ENCODE peak calls at places on chromosome 15, in six cellular contexts. X is activated CD4-positive, alpha-beta T cell treated with anti-CD3 and anti-CD28 coated beads, Interleukin-2, amount 50 U/mL, for 24 hours; C is heart left ventricle; B is body of pancreas; E is occipital lobe; M is activated naive CD8-positive, alpha-beta T cell treated with anti-CD3 and anti-CD28 coated beads, Interleukin-2, amount 50 U/mL, for 24 hours. P is an unnamed sample.

GRCh38 chr15:57647071-57647790 is 55.5 kb downstream of the MYZAP start:
- DNase-seq in M (no peak), B (no peak), E (no peak), X (no peak), C (no peak), P (no peak)

GRCh38 chr15:90230071-90230494 is 3.7 kb downstream of the CIB1 start:
- DNase-seq in B (peak), C (peak), M (no peak), X (no peak), E (no peak), P (no peak)

GRCh38 chr15:79035111-79035601 is 55.4 kb downstream of the RASGRF1 start:
- DNase-seq in C (no peak), M (no peak), X (no peak), B (no peak), E (no peak), P (no peak)

GRCh38 chr15:22908830-22909229 is 70.4 kb downstream of the NIPA2 start:
- DNase-seq in B (no peak), X (no peak), C (no peak), M (no peak), E (no peak), P (no peak)

GRCh38 chr15:99954361-99955180 is 221.3 kb upstream of the LYSMD4 start:
- DNase-seq in X (no peak), B (peak), E (no peak), M (no peak), C (no peak), P (no peak)

GRCh38 chr15:45164914-45165313 is 22.9 kb downstream of the SHF start:
- DNase-seq in X (no peak), C (no peak), M (no peak), B (no peak), E (no peak), P (no peak)

GRCh38 chr15:58383876-58384275 is 47.9 kb upstream of the LIPC start:
- DNase-seq in B (no peak), M (peak), E (no peak), X (peak), C (no peak), P (no peak)

GRCh38 chr15:29522373-29523276 is 253.0 kb upstream of the NSMCE3 start:
- DNase-seq in E (no peak), B (no peak), C (no peak), X (no peak), M (no peak), P (no peak)

GRCh38 chr15:89761929-89762328 is 10.9 kb upstream of the MESP1 start:
- DNase-seq in C (no peak), B (no peak), E (no peak), X (no peak), M (no peak), P (no peak)

GRCh38 chr15:78968114-78968513 is 23.3 kb upstream of the CTSH start:
- DNase-seq in M (no peak), C (no peak), E (no peak), X (no peak), B (no peak), P (no peak)

GRCh38 chr15:86231864-86232801 is 152.5 kb downstream of the AGBL1 start:
- DNase-seq in E (no peak), C (peak), X (no peak), B (peak), M (peak), P (no peak)

GRCh38 chr15:35427091-35427490 is 118.9 kb downstream of the DPH6 start:
- DNase-seq in E (no peak), C (no peak), X (no peak), M (no peak), B (no peak), P (no peak)

GRCh38 chr15:63038926-63039673 is 3.4 kb upstream of the TPM1 start:
- DNase-seq in C (no peak), M (no peak), B (no peak), X (no peak), E (no peak), P (no peak)

GRCh38 chr15:29934251-29934650 is 112.0 kb upstream of the TJP1 start:
- DNase-seq in M (no peak), E (no peak), C (no peak), X (no peak), B (no peak), P (no peak)

GRCh38 chr15:85865070-85865684 is 70.5 kb upstream of the KLHL25 start:
- DNase-seq in B (peak), E (no peak), M (peak), C (no peak), X (no peak), P (no peak)

GRCh38 chr15:86915811-86916331 is 836.2 kb downstream of the AGBL1 start:
- DNase-seq in E (no peak), C (no peak), X (no peak), B (peak), M (no peak), P (no peak)

GRCh38 chr15:92953569-92953968 is 53.4 kb downstream of the CHD2 start:
- DNase-seq in C (no peak), X (no peak), E (no peak), M (no peak), B (no peak), P (no peak)

GRCh38 chr15:79828447-79828846 is 68.4 kb downstream of the MTHFS start:
- DNase-seq in E (no peak), C (no peak), X (no peak), M (no peak), B (no peak), P (no peak)

GRCh38 chr15:38868326-38869114 is 303.9 kb upstream of the RASGRP1 start:
- DNase-seq in C (peak), B (no peak), M (no peak), E (no peak), X (no peak), P (no peak)

GRCh38 chr15:64634020-64634419 is 141.4 kb downstream of the RBPMS2 start:
- DNase-seq in X (no peak), M (peak), B (no peak), C (no peak), E (no peak), P (no peak)

GRCh38 chr15:92846716-92847115 is 53.4 kb upstream of the CHD2 start:
- DNase-seq in B (no peak), E (no peak), M (no peak), X (no peak), C (no peak), P (no peak)

GRCh38 chr15:29568840-29569532 is 253.3 kb downstream of the TJP1 start:
- DNase-seq in M (no peak), X (no peak), C (no peak), B (peak), E (no peak), P (no peak)

GRCh38 chr15:50107157-50107556 is 11.9 kb downstream of the ATP8B4 start:
- DNase-seq in B (no peak), E (no peak), M (no peak), X (no peak), C (no peak), P (no peak)

GRCh38 chr15:52005748-52006701 is 13.0 kb upstream of the MAPK6 start:
- DNase-seq in X (no peak), C (no peak), E (no peak), M (no peak), B (no peak), P (no peak)

GRCh38 chr15:72782993-72783562 is 480 bp downstream of the ADPGK start:
- DNase-seq in M (no peak), B (peak), X (peak), C (no peak), E (peak), P (no peak)

GRCh38 chr15:37130356-37130755 is 30.0 kb upstream of the MEIS2 start:
- DNase-seq in M (no peak), X (no peak), E (no peak), B (no peak), C (no peak), P (no peak)

GRCh38 chr15:99536422-99537033 is 29.3 kb upstream of the MEF2A start:
- DNase-seq in E (peak), X (no peak), C (peak), B (peak), M (no peak), P (no peak)

GRCh38 chr15:40296561-40297230 is 11.0 kb downstream of the PLCB2 start:
- DNase-seq in M (no peak), B (no peak), X (no peak), E (no peak), C (no peak), P (no peak)

GRCh38 chr15:68298882-68299381 is 21.4 kb downstream of the FEM1B start:
- DNase-seq in X (no peak), E (no peak), C (no peak), M (no peak), B (no peak), P (no peak)